ENCODE peak calls at places on chromosomes 12 and 14, in four cellular contexts. One of them, this sample, is unnamed. For H3K27me3, the result is how much of the 10 kb centered on the place peaks cover.

GRCh38 chr12:66405395-66405794 is 103.1 kb downstream of the HELB start:
- DNase-seq in H1: no peak
- DNase-seq in PC-3: peak
- DNase-seq in neural progenitor cell: no peak
- DNase-seq in this sample: peak

GRCh38 chr12:3054374-3054773 is 22.8 kb upstream of the TSPAN9 start:
- DNase-seq in PC-3: no peak
- DNase-seq in H1: no peak
- DNase-seq in neural progenitor cell: no peak
- DNase-seq in this sample: no peak

GRCh38 chr14:68791078-68791983 is 1.5 kb downstream of the ZFP36L1 start:
- DNase-seq in neural progenitor cell: peak
- DNase-seq in PC-3: peak
- DNase-seq in H1: no peak
- DNase-seq in this sample: no peak

GRCh38 chr14:98952595-98953325 is 319.2 kb downstream of the BCL11B start:
- DNase-seq in neural progenitor cell: no peak
- DNase-seq in H1: no peak
- DNase-seq in PC-3: peak
- DNase-seq in this sample: peak

GRCh38 chr12:60494249-60494648 is 898.4 kb downstream of the SLC16A7 start:
- DNase-seq in PC-3: peak
- DNase-seq in H1: no peak
- DNase-seq in neural progenitor cell: peak
- DNase-seq in this sample: peak

GRCh38 chr14:99065551-99065950 is 206.4 kb downstream of the BCL11B start:
- DNase-seq in neural progenitor cell: no peak
- DNase-seq in H1: no peak
- DNase-seq in PC-3: no peak
- DNase-seq in this sample: no peak

GRCh38 chr12:16086462-16086861 is 175.3 kb downstream of the DERA start:
- DNase-seq in PC-3: no peak
- DNase-seq in H1: no peak
- DNase-seq in neural progenitor cell: no peak
- DNase-seq in this sample: no peak

GRCh38 chr14:56004807-56005579 is 113.2 kb upstream of the PELI2 start:
- DNase-seq in PC-3: no peak
- DNase-seq in H1: peak
- DNase-seq in neural progenitor cell: peak
- DNase-seq in this sample: peak

GRCh38 chr14:50944647-50945413 is 547 bp upstream of the PYGL start:
- DNase-seq in neural progenitor cell: no peak
- DNase-seq in PC-3: peak
- DNase-seq in H1: no peak
- DNase-seq in this sample: peak

GRCh38 chr12:98939350-98939749 is 294.3 kb downstream of the APAF1 start:
- DNase-seq in neural progenitor cell: peak
- DNase-seq in H1: no peak
- DNase-seq in PC-3: peak
- DNase-seq in this sample: peak
- H3K27me3 ChIP-seq in neural progenitor cell: under half
- H3K27me3 ChIP-seq in H1: under half
- H3K27me3 ChIP-seq in PC-3: under half
- H3K27me3 ChIP-seq in this sample: under half

DNA sequence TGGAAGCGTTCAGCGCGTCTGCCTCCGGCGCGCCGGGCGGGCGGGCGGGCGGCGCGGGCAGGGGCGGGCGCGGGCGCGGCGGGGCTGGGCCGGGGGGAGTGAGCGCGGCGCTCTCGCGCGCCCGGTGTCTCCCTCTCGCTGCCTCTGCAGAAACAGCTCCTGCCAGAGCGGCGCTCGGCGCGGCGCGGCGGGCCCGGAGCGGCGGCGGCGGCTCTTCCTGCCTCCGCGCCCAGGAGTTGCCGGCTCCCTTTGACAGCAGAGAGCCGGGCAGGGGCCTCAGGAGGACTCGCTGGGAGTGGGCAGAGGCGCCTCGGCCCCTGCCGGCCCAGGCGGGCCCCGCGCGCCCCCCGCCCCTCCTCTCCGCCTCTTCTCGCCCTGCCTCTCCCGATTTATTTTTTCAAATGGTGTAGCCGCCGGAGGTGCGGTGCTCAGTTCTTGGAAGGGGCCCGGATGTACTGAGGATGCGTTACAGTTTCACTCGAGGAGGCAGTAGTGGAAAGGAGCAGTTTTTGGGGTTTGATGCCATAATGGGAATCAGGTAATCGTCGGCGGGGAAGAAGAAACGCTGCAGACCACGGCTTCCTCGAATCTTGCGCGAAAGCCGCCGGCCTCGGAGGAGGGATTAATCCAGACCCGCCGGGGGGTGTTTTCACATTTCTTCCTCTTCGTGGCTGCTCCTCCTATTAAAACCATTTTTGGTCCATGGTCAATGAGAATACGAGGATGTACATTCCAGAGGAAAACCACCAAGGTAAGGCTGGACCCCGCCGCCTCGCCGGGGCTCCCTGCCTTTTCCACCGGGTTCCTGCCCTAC is at the start of gene CACNA1C:
- DNase-seq in PC-3: no peak
- DNase-seq in neural progenitor cell: peak
- DNase-seq in H1: no peak
- DNase-seq in this sample: peak
- TF ChIP-seq EZH2 in PC-3: peak
- TF ChIP-seq EZH2 in neural progenitor cell: peak
- TF ChIP-seq EZH2 in H1: peak
- TF ChIP-seq EZH2 in this sample: peak

DNA sequence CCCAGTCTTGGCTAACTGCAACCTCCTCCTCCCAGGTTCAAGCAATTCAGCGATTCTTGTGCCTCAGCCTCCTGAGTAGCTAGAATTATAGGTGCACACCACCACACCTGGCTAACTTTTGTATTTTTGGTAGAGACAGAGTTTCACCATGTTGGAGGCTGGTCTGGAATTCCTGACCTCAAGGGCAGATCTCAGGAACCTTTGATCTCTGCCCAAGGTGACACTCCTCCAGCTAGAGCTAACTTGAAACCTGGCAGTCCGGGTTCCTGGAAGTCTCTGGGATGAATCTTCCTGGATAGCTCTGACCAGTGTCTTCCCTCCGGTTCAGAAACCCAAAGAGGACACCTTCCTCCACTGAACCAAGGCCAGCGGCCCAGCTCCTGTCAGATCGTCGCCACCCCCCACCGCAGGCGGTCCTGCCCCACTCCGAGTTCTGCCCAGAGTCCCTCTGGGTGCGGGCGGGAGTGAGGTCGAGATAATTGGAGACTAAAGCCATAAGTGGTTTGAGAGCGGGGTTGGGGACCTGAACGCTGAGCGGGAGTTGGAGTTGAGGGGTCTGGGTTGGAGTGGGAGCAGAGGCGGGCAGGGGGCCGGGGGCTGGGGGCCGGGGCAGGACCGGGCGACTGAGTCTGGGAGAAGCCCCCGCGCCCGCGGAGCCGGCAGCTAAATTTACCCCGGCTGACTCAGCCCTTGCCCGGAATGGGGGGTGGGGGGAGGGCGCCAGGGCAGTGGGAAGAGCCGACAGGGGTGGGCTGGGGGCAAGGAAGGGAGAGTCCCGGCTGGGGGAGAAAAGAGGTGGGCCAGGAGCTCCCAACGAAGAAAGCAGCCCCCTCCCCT is 4.7 kb downstream of the DDN start:
- DNase-seq in PC-3: no peak
- DNase-seq in H1: no peak
- DNase-seq in neural progenitor cell: no peak
- DNase-seq in this sample: no peak
- H3K27me3 ChIP-seq in PC-3: under half
- H3K27me3 ChIP-seq in H1: under half
- H3K27me3 ChIP-seq in neural progenitor cell: half or more
- H3K27me3 ChIP-seq in this sample: under half

GRCh38 chr14:25049127-25049558 is 804 bp downstream of the STXBP6 start:
- DNase-seq in neural progenitor cell: no peak
- DNase-seq in H1: no peak
- DNase-seq in PC-3: no peak
- DNase-seq in this sample: peak

GRCh38 chr14:25048170-25049126 is 1.5 kb downstream of the STXBP6 start:
- DNase-seq in neural progenitor cell: no peak
- DNase-seq in PC-3: peak
- DNase-seq in H1: no peak
- DNase-seq in this sample: peak

GRCh38 chr14:25052385-25052784 is 2.4 kb upstream of the STXBP6 start:
- DNase-seq in H1: no peak
- DNase-seq in PC-3: no peak
- DNase-seq in neural progenitor cell: no peak
- DNase-seq in this sample: no peak

GRCh38 chr14:25050494-25051170 is 685 bp upstream of the STXBP6 start:
- DNase-seq in PC-3: peak
- DNase-seq in neural progenitor cell: peak
- DNase-seq in H1: no peak
- DNase-seq in this sample: peak

GRCh38 chr14:25049559-25050493 is at the start of gene STXBP6:
- DNase-seq in neural progenitor cell: peak
- DNase-seq in H1: no peak
- DNase-seq in PC-3: no peak
- DNase-seq in this sample: peak
- TF ChIP-seq EZH2 in neural progenitor cell: peak
- TF ChIP-seq EZH2 in H1: peak
- TF ChIP-seq EZH2 in PC-3: peak
- TF ChIP-seq EZH2 in this sample: no peak

GRCh38 chr12:117533687-117534086 is 172.3 kb upstream of the NOS1 start:
- DNase-seq in H1: no peak
- DNase-seq in PC-3: no peak
- DNase-seq in neural progenitor cell: no peak
- DNase-seq in this sample: no peak
- H3K27me3 ChIP-seq in H1: under half
- H3K27me3 ChIP-seq in PC-3: under half
- H3K27me3 ChIP-seq in neural progenitor cell: under half
- H3K27me3 ChIP-seq in this sample: under half

DNA sequence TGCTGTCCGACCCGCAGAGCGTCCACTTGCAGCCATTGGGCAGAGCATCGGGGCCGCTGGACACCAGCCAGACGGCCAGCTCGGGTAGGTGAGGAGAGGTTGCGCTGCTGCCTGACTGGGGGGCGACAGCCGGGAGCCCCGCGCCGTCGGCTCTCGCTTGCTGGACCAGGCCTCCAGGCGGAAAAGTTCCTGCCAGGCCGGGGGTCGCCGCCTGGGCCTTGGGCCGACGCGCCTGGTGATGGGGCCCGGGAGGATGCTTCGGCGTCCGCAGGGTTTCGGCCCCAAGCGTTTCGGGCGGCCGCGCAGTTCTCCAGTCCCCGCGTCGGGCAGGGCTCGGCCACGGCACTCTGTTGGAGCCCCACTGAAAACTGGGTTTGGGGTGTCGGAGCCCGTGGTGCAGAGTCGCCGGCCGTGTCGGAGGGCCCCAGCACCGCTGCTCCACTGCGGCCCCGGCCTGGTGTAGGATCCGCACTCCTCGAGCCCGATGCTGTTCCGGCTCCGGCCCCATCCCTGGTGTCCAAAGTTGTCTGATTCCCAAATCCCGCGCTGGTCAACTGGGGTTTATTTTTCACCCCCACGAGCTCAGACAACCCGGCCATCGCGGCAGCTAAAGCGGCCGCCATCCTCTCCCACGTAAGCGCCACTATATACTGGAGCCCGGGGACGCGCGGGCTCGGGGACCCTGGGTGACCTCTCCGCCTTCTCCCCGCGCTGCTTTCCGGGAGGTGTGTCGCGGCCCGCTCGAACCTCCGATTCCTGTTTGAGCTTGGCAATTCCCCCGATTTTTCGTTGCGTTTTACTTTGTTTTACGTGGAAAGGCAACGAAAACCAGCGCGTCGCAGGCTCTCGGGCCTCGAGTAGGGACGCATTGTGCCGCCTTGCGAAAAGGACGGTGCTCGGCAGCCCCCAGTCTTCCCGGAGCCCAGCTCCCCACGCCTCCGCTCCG is 872 bp downstream of the VSX2 start:
- DNase-seq in H1: no peak
- DNase-seq in PC-3: no peak
- DNase-seq in neural progenitor cell: peak
- DNase-seq in this sample: no peak
- TF ChIP-seq EZH2 in H1: peak
- TF ChIP-seq EZH2 in PC-3: no peak
- TF ChIP-seq EZH2 in neural progenitor cell: peak
- TF ChIP-seq EZH2 in this sample: peak